ENCODE peak calls at places on chromosome 21, in six cellular contexts. One of them, this sample, is unnamed.

GRCh38 chr21:31543191-31543590 is 116.3 kb upstream of the SOD1 start:
- DNase-seq in mammary epithelial cell: peak; percentile 48
- DNase-seq in Karpas-422: no peak
- DNase-seq in keratinocyte: no peak
- DNase-seq in PC-3: no peak
- DNase-seq in HepG2: no peak
- DNase-seq in this sample: no peak

GRCh38 chr21:43817157-43818086 is 28.0 kb downstream of the RRP1 start:
- DNase-seq in mammary epithelial cell: no peak
- DNase-seq in Karpas-422: no peak
- DNase-seq in PC-3: no peak
- DNase-seq in keratinocyte: no peak
- DNase-seq in HepG2: no peak
- DNase-seq in this sample: no peak

GRCh38 chr21:22904385-22904784 is 1906.2 kb downstream of the NCAM2 start:
- DNase-seq in Karpas-422: no peak
- DNase-seq in keratinocyte: no peak
- DNase-seq in mammary epithelial cell: no peak
- DNase-seq in PC-3: no peak
- DNase-seq in HepG2: no peak
- DNase-seq in this sample: no peak

GRCh38 chr21:29664615-29665014 is 275.2 kb downstream of the GRIK1 start:
- DNase-seq in HepG2: no peak
- DNase-seq in mammary epithelial cell: no peak
- DNase-seq in Karpas-422: no peak
- DNase-seq in keratinocyte: no peak
- DNase-seq in PC-3: no peak
- DNase-seq in this sample: no peak

GRCh38 chr21:39882186-39882882 is 15.1 kb downstream of the PCP4 start:
- DNase-seq in PC-3: no peak
- DNase-seq in HepG2: no peak
- DNase-seq in mammary epithelial cell: no peak
- DNase-seq in keratinocyte: no peak
- DNase-seq in Karpas-422: no peak
- DNase-seq in this sample: no peak

GRCh38 chr21:14923468-14923867 is 141.3 kb downstream of the NRIP1 start:
- DNase-seq in keratinocyte: no peak
- DNase-seq in PC-3: no peak
- DNase-seq in HepG2: no peak
- DNase-seq in Karpas-422: no peak
- DNase-seq in mammary epithelial cell: peak; percentile 7
- DNase-seq in this sample: no peak

GRCh38 chr21:43345746-43346409 is 81.1 kb downstream of the SIK1 start:
- DNase-seq in keratinocyte: no peak
- DNase-seq in Karpas-422: no peak
- DNase-seq in PC-3: peak; percentile 59
- DNase-seq in mammary epithelial cell: peak; percentile 66
- DNase-seq in HepG2: peak; percentile 66
- DNase-seq in this sample: no peak

GRCh38 chr21:33443174-33443573 is 36.6 kb downstream of the TMEM50B start:
- DNase-seq in keratinocyte: no peak
- DNase-seq in PC-3: no peak
- DNase-seq in mammary epithelial cell: no peak
- DNase-seq in HepG2: no peak
- DNase-seq in Karpas-422: no peak
- DNase-seq in this sample: no peak

GRCh38 chr21:28513450-28513849 is 479.2 kb downstream of the LTN1 start:
- DNase-seq in HepG2: no peak
- DNase-seq in keratinocyte: no peak
- DNase-seq in mammary epithelial cell: no peak
- DNase-seq in PC-3: no peak
- DNase-seq in Karpas-422: peak; percentile 63
- DNase-seq in this sample: no peak

GRCh38 chr21:15289896-15290841 is 225.4 kb upstream of the NRIP1 start:
- DNase-seq in HepG2: peak; percentile 22
- DNase-seq in Karpas-422: no peak
- DNase-seq in mammary epithelial cell: no peak
- DNase-seq in keratinocyte: no peak
- DNase-seq in PC-3: no peak
- DNase-seq in this sample: peak; percentile 87

GRCh38 chr21:22575165-22575584 is 1577.0 kb downstream of the NCAM2 start:
- DNase-seq in HepG2: no peak
- DNase-seq in keratinocyte: no peak
- DNase-seq in Karpas-422: no peak
- DNase-seq in mammary epithelial cell: no peak
- DNase-seq in PC-3: peak; percentile 47
- DNase-seq in this sample: peak; percentile 71

GRCh38 chr21:15034126-15034848 is 30.5 kb downstream of the NRIP1 start:
- DNase-seq in HepG2: no peak
- DNase-seq in PC-3: peak; percentile 64
- DNase-seq in Karpas-422: no peak
- DNase-seq in mammary epithelial cell: no peak
- DNase-seq in keratinocyte: no peak
- DNase-seq in this sample: no peak

GRCh38 chr21:43574741-43575465 is 84.4 kb downstream of the HSF2BP start:
- DNase-seq in mammary epithelial cell: no peak
- DNase-seq in HepG2: no peak
- DNase-seq in Karpas-422: no peak
- DNase-seq in PC-3: no peak
- DNase-seq in keratinocyte: no peak
- DNase-seq in this sample: no peak

GRCh38 chr21:28758042-28758882 is 234.4 kb downstream of the LTN1 start:
- DNase-seq in Karpas-422: no peak
- DNase-seq in PC-3: peak; percentile 41
- DNase-seq in mammary epithelial cell: no peak
- DNase-seq in HepG2: no peak
- DNase-seq in keratinocyte: no peak
- DNase-seq in this sample: no peak

GRCh38 chr21:14273736-14274538 is 58.0 kb downstream of the RBM11 start:
- DNase-seq in PC-3: no peak
- DNase-seq in mammary epithelial cell: peak; percentile 28
- DNase-seq in keratinocyte: no peak
- DNase-seq in HepG2: no peak
- DNase-seq in Karpas-422: no peak
- DNase-seq in this sample: peak; percentile 17

GRCh38 chr21:14988760-14989159 is 76.0 kb downstream of the NRIP1 start:
- DNase-seq in keratinocyte: no peak
- DNase-seq in HepG2: no peak
- DNase-seq in PC-3: peak; percentile 1
- DNase-seq in mammary epithelial cell: no peak
- DNase-seq in Karpas-422: no peak
- DNase-seq in this sample: peak; percentile 20

GRCh38 chr21:33051925-33052324 is 18.0 kb upstream of the OLIG1 start:
- DNase-seq in HepG2: no peak
- DNase-seq in PC-3: no peak
- DNase-seq in mammary epithelial cell: no peak
- DNase-seq in Karpas-422: no peak
- DNase-seq in keratinocyte: no peak
- DNase-seq in this sample: no peak

GRCh38 chr21:43609501-43610340 is 49.6 kb downstream of the HSF2BP start:
- DNase-seq in Karpas-422: no peak
- DNase-seq in mammary epithelial cell: peak; percentile 87
- DNase-seq in HepG2: peak; percentile 89
- DNase-seq in keratinocyte: no peak
- DNase-seq in PC-3: peak; percentile 81
- DNase-seq in this sample: no peak

GRCh38 chr21:29604096-29604495 is 305.4 kb downstream of the BACH1 start:
- DNase-seq in keratinocyte: no peak
- DNase-seq in mammary epithelial cell: no peak
- DNase-seq in Karpas-422: no peak
- DNase-seq in PC-3: no peak
- DNase-seq in HepG2: no peak
- DNase-seq in this sample: no peak

GRCh38 chr21:43899307-43900077 is 34.5 kb downstream of the AGPAT3 start:
- DNase-seq in PC-3: no peak
- DNase-seq in keratinocyte: no peak
- DNase-seq in Karpas-422: no peak
- DNase-seq in HepG2: no peak
- DNase-seq in mammary epithelial cell: no peak
- DNase-seq in this sample: no peak

GRCh38 chr21:43997766-43998742 is 14.1 kb upstream of the TRAPPC10 start:
- DNase-seq in keratinocyte: no peak
- DNase-seq in HepG2: no peak
- DNase-seq in PC-3: peak; percentile 76
- DNase-seq in mammary epithelial cell: peak; percentile 11
- DNase-seq in Karpas-422: no peak
- DNase-seq in this sample: no peak

GRCh38 chr21:27513825-27514224 is 546.9 kb upstream of the ADAMTS5 start:
- DNase-seq in Karpas-422: no peak
- DNase-seq in HepG2: no peak
- DNase-seq in PC-3: no peak
- DNase-seq in mammary epithelial cell: peak; percentile 89
- DNase-seq in keratinocyte: no peak
- DNase-seq in this sample: no peak

GRCh38 chr21:27306821-27307746 is 340.2 kb upstream of the ADAMTS5 start:
- DNase-seq in Karpas-422: no peak
- DNase-seq in keratinocyte: no peak
- DNase-seq in mammary epithelial cell: no peak
- DNase-seq in HepG2: no peak
- DNase-seq in PC-3: no peak
- DNase-seq in this sample: no peak

GRCh38 chr21:43611598-43612369 is 47.5 kb downstream of the HSF2BP start:
- DNase-seq in HepG2: peak; percentile 75
- DNase-seq in keratinocyte: no peak
- DNase-seq in PC-3: peak; percentile 77
- DNase-seq in mammary epithelial cell: peak; percentile 57
- DNase-seq in Karpas-422: peak; percentile 76
- DNase-seq in this sample: peak; percentile 78

GRCh38 chr21:21200103-21200938 is 202.1 kb downstream of the NCAM2 start:
- DNase-seq in mammary epithelial cell: no peak
- DNase-seq in PC-3: peak; percentile 85
- DNase-seq in Karpas-422: no peak
- DNase-seq in keratinocyte: no peak
- DNase-seq in HepG2: no peak
- DNase-seq in this sample: no peak

GRCh38 chr21:34351786-34352241 is 12.0 kb upstream of the KCNE2 start:
- DNase-seq in mammary epithelial cell: no peak
- DNase-seq in HepG2: peak; percentile 80
- DNase-seq in keratinocyte: no peak
- DNase-seq in Karpas-422: peak; percentile 86
- DNase-seq in PC-3: peak; percentile 61
- DNase-seq in this sample: peak; percentile 79

GRCh38 chr21:28712396-28712795 is 280.3 kb downstream of the LTN1 start:
- DNase-seq in keratinocyte: no peak
- DNase-seq in mammary epithelial cell: no peak
- DNase-seq in PC-3: no peak
- DNase-seq in Karpas-422: no peak
- DNase-seq in HepG2: no peak
- DNase-seq in this sample: no peak

DNA sequence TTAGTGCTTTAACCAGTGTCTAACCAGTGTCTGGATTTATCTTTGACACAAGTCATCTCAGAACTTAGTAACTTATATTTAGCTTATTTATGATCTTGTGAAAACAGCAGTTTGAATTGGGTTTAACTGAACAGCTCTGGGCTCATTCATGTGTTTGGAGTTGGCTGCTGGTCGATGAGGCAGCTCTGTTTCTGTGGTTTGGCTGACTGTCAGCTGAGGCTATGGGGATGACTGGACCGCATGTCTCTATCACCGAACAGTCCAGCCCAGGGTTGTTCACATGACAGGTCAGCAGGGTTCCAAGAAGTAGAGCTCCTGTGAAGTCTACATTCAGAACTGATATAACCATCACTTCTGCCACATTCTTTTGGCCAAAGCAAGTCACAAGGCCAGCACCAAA is 29.1 kb upstream of the C21orf91 start:
- DNase-seq in mammary epithelial cell: peak; percentile 89
- DNase-seq in Karpas-422: no peak
- DNase-seq in PC-3: peak; percentile 82
- DNase-seq in HepG2: no peak
- DNase-seq in keratinocyte: peak; percentile 17
- DNase-seq in this sample: no peak
- H2AFZ ChIP-seq in mammary epithelial cell: no peak overlapping the region
- H2AFZ ChIP-seq in Karpas-422: no peak overlapping the region
- H2AFZ ChIP-seq in PC-3: no peak overlapping the region
- H2AFZ ChIP-seq in HepG2: no peak overlapping the region
- H2AFZ ChIP-seq in keratinocyte: no peak overlapping the region
- H2AFZ ChIP-seq in this sample: no peak overlapping the region

GRCh38 chr21:25911730-25912401 is 177.1 kb downstream of the GABPA start:
- DNase-seq in mammary epithelial cell: no peak
- DNase-seq in PC-3: no peak
- DNase-seq in keratinocyte: no peak
- DNase-seq in Karpas-422: no peak
- DNase-seq in HepG2: no peak
- DNase-seq in this sample: no peak
- H3K27ac ChIP-seq in mammary epithelial cell: no peak overlapping the region
- H3K27ac ChIP-seq in PC-3: no peak overlapping the region
- H3K27ac ChIP-seq in keratinocyte: no peak overlapping the region
- H3K27ac ChIP-seq in Karpas-422: no peak overlapping the region
- H3K27ac ChIP-seq in HepG2: no peak overlapping the region
- H3K27ac ChIP-seq in this sample: no peak overlapping the region

DNA sequence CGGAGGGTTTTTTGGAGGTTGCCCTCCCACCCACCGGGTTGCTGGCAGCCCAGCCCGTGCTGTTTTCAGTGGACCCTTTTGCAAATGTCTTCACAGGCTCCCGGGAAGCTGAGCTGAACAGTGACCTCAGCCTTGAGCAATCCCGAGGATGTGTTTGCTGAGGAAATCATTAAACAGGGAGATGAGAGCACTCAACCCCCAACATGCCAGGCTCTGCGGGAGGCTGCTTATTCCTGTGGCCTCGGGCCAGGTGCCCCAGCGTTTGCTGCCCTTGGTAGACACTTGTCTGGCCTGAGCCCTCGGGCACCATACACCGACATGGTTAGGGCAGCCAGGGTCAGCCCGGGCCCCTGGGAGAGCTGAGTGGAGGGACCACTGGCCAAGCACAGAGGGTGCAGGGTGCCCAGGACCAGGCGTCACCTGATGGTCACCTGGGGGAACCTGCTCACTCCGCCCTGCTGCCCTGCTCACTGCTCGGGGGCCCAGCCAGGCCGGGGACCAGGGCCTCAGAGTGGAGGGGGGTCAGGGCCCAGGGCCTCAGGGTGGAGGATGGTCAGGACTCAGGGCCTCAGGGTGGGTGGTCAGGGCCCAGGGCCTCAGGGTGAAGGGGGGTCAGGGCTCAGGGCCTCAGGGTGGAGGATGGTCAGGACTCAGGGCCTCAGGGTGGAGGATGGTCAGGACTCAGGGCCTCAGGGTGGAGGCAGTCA is 42.5 kb upstream of the POFUT2 start:
- DNase-seq in HepG2: peak; percentile 89
- DNase-seq in mammary epithelial cell: peak; percentile 29
- DNase-seq in keratinocyte: no peak
- DNase-seq in PC-3: peak; percentile 86
- DNase-seq in Karpas-422: no peak
- DNase-seq in this sample: no peak
- H2AFZ ChIP-seq in HepG2: no peak overlapping the region
- H2AFZ ChIP-seq in mammary epithelial cell: no peak overlapping the region
- H2AFZ ChIP-seq in keratinocyte: peak overlapping the region; percentile 43
- H2AFZ ChIP-seq in PC-3: peak overlapping the region; percentile 74
- H2AFZ ChIP-seq in Karpas-422: no peak overlapping the region
- H2AFZ ChIP-seq in this sample: no peak overlapping the region

DNA sequence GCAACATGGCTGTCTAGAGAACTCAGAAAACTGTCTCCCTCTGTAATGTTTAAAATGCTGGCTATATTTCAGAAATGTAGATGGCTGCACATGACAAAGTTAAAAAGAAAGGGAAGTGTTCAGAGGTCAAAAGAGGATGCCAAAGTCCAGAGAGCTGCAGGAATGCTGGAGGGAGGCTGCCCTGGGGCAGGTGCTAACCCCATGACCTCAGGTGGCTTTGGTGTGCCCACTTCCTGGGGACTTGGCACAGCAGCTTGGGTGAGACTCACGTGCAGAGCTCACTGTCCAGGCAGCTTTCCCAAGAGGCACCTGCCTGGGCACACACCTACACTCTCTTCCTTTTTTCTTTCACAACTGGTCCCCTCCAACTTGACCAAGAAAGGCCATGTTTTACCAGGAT is 256.4 kb downstream of the KCNJ6 start:
- DNase-seq in keratinocyte: no peak
- DNase-seq in HepG2: no peak
- DNase-seq in mammary epithelial cell: no peak
- DNase-seq in PC-3: no peak
- DNase-seq in Karpas-422: no peak
- DNase-seq in this sample: no peak
- H3K27ac ChIP-seq in keratinocyte: no peak overlapping the region
- H3K27ac ChIP-seq in HepG2: no peak overlapping the region
- H3K27ac ChIP-seq in mammary epithelial cell: no peak overlapping the region
- H3K27ac ChIP-seq in PC-3: no peak overlapping the region
- H3K27ac ChIP-seq in Karpas-422: no peak overlapping the region
- H3K27ac ChIP-seq in this sample: no peak overlapping the region